ENCODE peak calls at places on chromosomes 1 and 21, in six cellular contexts. J, K, X, W, R and H are unnamed samples.

GRCh38 chr1:108962681-108963051 is 618 bp downstream of the CLCC1 start:
- DNase-seq in J (no peak), K (no peak), X (no peak), W (no peak), R (peak), H (no peak)

GRCh38 chr1:82399093-82399492 is 598.4 kb downstream of the ADGRL2 start:
- DNase-seq in J (no peak), K (no peak), X (no peak), W (no peak), R (no peak), H (no peak)

GRCh38 chr1:195608883-195609282 is 999.4 kb downstream of the KCNT2 start:
- DNase-seq in J (no peak), K (no peak), X (no peak), W (no peak), R (no peak), H (peak)

GRCh38 chr1:182666736-182667135 is 17.7 kb downstream of the RGS8 start:
- DNase-seq in J (no peak), K (no peak), X (no peak), W (no peak), R (no peak), H (no peak)

GRCh38 chr21:42414928-42415769 is 11.4 kb downstream of the UBASH3A start:
- DNase-seq in J (no peak), K (peak), X (peak), W (no peak), R (no peak), H (no peak)

GRCh38 chr1:13829152-13829769 is 129.3 kb downstream of the PRDM2 start:
- DNase-seq in J (no peak), K (no peak), X (peak), W (peak), R (no peak), H (peak)

GRCh38 chr1:32362474-32363313 is at the start of the genes FAM229A and TSSK3:
- DNase-seq in J (no peak), K (no peak), X (no peak), W (no peak), R (no peak), H (no peak)

GRCh38 chr21:35427320-35428040 is 378.4 kb upstream of the RUNX1 start:
- DNase-seq in J (no peak), K (no peak), X (no peak), W (no peak), R (no peak), H (no peak)

GRCh38 chr1:111937147-111937725 is 52.2 kb downstream of the KCND3 start:
- DNase-seq in J (peak), K (no peak), X (no peak), W (no peak), R (no peak), H (no peak)

GRCh38 chr1:248849152-248849551 is 9.7 kb downstream of the ZNF692 start:
- DNase-seq in J (no peak), K (no peak), X (no peak), W (no peak), R (no peak), H (no peak)

GRCh38 chr1:119632836-119633235 is 15.2 kb downstream of the ZNF697 start:
- DNase-seq in J (no peak), K (no peak), X (no peak), W (no peak), R (no peak), H (no peak)

GRCh38 chr1:162335126-162335525 is 41.5 kb downstream of the SPATA46 start:
- DNase-seq in J (no peak), K (no peak), X (no peak), W (no peak), R (no peak), H (no peak)

GRCh38 chr1:108847464-108847863 is 9.4 kb downstream of the AKNAD1 start:
- DNase-seq in J (no peak), K (no peak), X (no peak), W (no peak), R (no peak), H (no peak)

GRCh38 chr1:161953256-161953920 is 70.3 kb downstream of the OLFML2B start:
- DNase-seq in J (no peak), K (no peak), X (no peak), W (no peak), R (no peak), H (no peak)

GRCh38 chr21:17451364-17451869 is 61.4 kb upstream of the CXADR start:
- DNase-seq in J (no peak), K (no peak), X (no peak), W (no peak), R (peak), H (no peak)

GRCh38 chr1:76185207-76185606 is 110.7 kb downstream of the ST6GALNAC3 start:
- DNase-seq in J (no peak), K (no peak), X (no peak), W (no peak), R (no peak), H (no peak)

GRCh38 chr21:44299085-44299457 is 782 bp upstream of the PFKL start:
- DNase-seq in J (no peak), K (no peak), X (no peak), W (no peak), R (no peak), H (peak)

GRCh38 chr1:107450899-107451664 is 310.2 kb downstream of the NTNG1 start:
- DNase-seq in J (no peak), K (no peak), X (no peak), W (no peak), R (no peak), H (no peak)

GRCh38 chr1:228289996-228290881 is 82.4 kb downstream of the OBSCN start:
- DNase-seq in J (no peak), K (peak), X (no peak), W (no peak), R (no peak), H (peak)

GRCh38 chr1:30778156-30778978 is 20.8 kb upstream of the LAPTM5 start:
- DNase-seq in J (no peak), K (peak), X (no peak), W (peak), R (no peak), H (no peak)

GRCh38 chr1:22454476-22455056 is 2.9 kb downstream of the ZBTB40 start:
- DNase-seq in J (no peak), K (no peak), X (no peak), W (peak), R (no peak), H (peak)

GRCh38 chr1:89743788-89744187 is 77.0 kb upstream of the LRRC8D start:
- DNase-seq in J (no peak), K (no peak), X (no peak), W (no peak), R (no peak), H (no peak)

GRCh38 chr1:155977607-155978324 is 581 bp downstream of the ARHGEF2 start:
- DNase-seq in J (no peak), K (peak), X (no peak), W (peak), R (no peak), H (no peak)

DNA sequence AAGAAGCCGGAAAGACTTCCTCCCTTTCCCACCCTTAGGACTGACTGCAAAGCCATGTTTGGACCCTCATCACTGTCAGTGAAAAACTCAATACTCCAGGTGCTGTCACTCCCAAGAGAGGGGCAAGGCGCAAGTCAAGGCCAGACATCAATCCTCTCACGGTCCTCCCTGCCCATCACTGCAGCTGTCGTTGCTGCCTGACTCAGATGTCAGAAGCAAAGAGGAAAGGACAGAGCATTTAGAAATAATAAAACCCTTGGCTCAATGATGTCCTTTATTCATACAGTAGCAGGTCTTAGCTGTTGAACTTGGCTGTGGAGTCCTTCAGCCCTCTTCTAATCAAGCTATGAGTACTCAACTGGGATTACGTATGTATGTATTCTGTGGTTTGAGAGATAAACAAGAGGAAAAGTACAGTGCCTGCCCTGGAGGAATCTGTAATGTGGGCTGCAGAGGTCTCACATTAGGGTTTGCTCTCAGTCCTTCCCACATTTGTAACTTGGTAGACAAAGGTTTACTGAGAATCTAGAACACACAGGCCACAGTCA is 13.5 kb downstream of the SUSD4 start:
- DNase-seq in J (no peak), K (no peak), X (no peak), W (no peak), R (no peak), H (peak)
- TF ChIP-seq JUND in J (no peak), K (no peak), X (no peak), W (no peak), R (no peak), H (no peak)

GRCh38 chr1:36583080-36583479 is 100.4 kb upstream of the CSF3R start:
- DNase-seq in J (no peak), K (no peak), X (no peak), W (no peak), R (no peak), H (no peak)

GRCh38 chr1:36584874-36585759 is 102.4 kb upstream of the CSF3R start:
- DNase-seq in J (no peak), K (no peak), X (no peak), W (no peak), R (no peak), H (no peak)

GRCh38 chr1:36580524-36580923 is 97.8 kb upstream of the CSF3R start:
- DNase-seq in J (no peak), K (no peak), X (no peak), W (no peak), R (no peak), H (no peak)

GRCh38 chr1:36583980-36584805 is 101.5 kb upstream of the CSF3R start:
- DNase-seq in J (no peak), K (no peak), X (no peak), W (no peak), R (no peak), H (no peak)

GRCh38 chr1:36582066-36582755 is 99.5 kb upstream of the CSF3R start:
- DNase-seq in J (no peak), K (no peak), X (no peak), W (no peak), R (no peak), H (no peak)
- TF ChIP-seq JUND in J (no peak), K (no peak), X (no peak), W (no peak), R (no peak), H (no peak)

GRCh38 chr1:151773698-151774097 is 10.4 kb upstream of the MRPL9 start:
- DNase-seq in J (no peak), K (no peak), X (no peak), W (no peak), R (no peak), H (no peak)
- TF ChIP-seq JUND in J (no peak), K (peak), X (no peak), W (no peak), R (no peak), H (no peak)

DNA sequence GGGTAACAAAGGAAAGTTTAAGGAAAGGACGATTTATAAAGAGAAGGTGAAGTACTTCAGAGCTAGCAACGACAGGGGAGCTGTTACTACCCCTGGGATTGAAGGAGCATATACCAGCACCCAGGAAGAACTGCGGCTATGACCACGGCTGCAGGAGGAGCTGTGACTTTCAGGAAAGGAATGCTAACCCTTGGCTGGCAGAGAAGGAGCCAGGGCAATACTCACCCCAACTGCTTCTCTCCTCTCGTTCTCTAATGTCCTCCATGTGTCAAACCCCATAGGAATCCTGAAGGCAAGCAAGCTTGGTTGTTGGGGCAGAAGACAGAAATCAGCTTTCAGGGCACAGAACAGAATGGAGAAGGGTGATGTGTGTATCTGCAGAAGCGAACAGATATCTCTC is 120.5 kb downstream of the TMEM53 start:
- DNase-seq in J (no peak), K (no peak), X (peak), W (no peak), R (no peak), H (peak)
- TF ChIP-seq JUND in J (no peak), K (no peak), X (peak), W (no peak), R (no peak), H (no peak)

GRCh38 chr1:216960716-216961115 is 237.5 kb upstream of the ESRRG start:
- DNase-seq in J (no peak), K (no peak), X (no peak), W (no peak), R (no peak), H (no peak)

GRCh38 chr1:216961516-216961915 is 238.3 kb upstream of the ESRRG start:
- DNase-seq in J (no peak), K (no peak), X (no peak), W (no peak), R (no peak), H (no peak)

GRCh38 chr1:216953495-216953894 is 230.3 kb upstream of the ESRRG start:
- DNase-seq in J (no peak), K (no peak), X (no peak), W (no peak), R (no peak), H (no peak)

DNA sequence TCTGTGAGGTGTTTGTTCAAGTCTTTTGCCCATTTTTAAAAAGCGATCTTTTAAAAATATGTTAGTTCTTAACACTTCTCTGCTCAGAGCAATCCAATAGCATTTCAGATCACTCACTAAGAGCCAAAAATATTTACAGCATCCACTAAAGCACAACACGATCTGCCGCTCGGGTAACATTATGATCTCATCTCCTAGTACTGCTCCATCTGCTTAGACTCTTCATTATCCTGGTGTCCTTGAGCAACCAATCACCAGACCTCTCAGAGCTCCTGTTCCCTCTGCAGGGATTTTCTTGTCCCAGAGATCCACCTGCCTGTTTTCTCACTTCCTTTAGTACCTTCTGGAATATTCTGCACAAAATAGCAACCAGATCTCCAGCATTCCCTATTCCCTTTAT is 235.3 kb upstream of the ESRRG start:
- DNase-seq in J (no peak), K (no peak), X (no peak), W (no peak), R (no peak), H (no peak)
- TF ChIP-seq JUND in J (no peak), K (no peak), X (no peak), W (no peak), R (no peak), H (no peak)

GRCh38 chr1:202631076-202631923 is 79.0 kb downstream of the SYT2 start:
- DNase-seq in J (no peak), K (no peak), X (no peak), W (no peak), R (no peak), H (no peak)

GRCh38 chr1:202630541-202630940 is 79.7 kb downstream of the SYT2 start:
- DNase-seq in J (no peak), K (no peak), X (no peak), W (no peak), R (no peak), H (no peak)

GRCh38 chr1:202627841-202628565 is 82.3 kb downstream of the SYT2 start:
- DNase-seq in J (no peak), K (no peak), X (no peak), W (no peak), R (no peak), H (no peak)

GRCh38 chr1:202625416-202626360 is 84.6 kb downstream of the SYT2 start:
- DNase-seq in J (peak), K (peak), X (peak), W (peak), R (peak), H (peak)

DNA sequence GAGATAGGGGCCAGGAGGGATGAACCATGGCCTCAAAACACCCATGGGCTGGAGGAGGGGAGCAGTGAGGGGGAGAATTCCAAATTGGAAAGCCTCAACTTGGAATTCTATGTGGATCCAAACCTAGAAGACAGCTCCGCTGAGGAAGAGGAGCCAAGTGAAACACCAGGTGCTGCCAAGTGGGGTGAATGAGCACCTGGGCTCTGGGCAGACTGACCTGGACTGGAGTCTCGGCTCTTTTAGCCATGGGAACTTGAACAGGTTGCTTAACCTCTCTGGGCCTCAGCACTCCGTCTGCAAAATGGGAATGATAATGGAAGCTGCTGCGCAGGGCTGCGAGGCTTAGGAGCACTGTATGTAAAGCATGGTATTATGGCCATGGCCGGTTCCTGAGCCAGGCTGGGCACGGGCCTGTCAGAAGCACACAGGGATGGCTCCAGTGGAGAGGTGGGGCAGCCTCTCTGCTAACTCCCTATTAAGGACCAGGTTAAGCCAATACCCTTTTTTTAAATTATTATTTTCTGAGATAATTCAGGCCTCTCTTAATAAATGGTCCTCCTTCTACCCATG is 81.5 kb downstream of the SYT2 start:
- DNase-seq in J (no peak), K (no peak), X (no peak), W (no peak), R (no peak), H (no peak)
- TF ChIP-seq JUND in J (no peak), K (no peak), X (no peak), W (no peak), R (no peak), H (no peak)

DNA sequence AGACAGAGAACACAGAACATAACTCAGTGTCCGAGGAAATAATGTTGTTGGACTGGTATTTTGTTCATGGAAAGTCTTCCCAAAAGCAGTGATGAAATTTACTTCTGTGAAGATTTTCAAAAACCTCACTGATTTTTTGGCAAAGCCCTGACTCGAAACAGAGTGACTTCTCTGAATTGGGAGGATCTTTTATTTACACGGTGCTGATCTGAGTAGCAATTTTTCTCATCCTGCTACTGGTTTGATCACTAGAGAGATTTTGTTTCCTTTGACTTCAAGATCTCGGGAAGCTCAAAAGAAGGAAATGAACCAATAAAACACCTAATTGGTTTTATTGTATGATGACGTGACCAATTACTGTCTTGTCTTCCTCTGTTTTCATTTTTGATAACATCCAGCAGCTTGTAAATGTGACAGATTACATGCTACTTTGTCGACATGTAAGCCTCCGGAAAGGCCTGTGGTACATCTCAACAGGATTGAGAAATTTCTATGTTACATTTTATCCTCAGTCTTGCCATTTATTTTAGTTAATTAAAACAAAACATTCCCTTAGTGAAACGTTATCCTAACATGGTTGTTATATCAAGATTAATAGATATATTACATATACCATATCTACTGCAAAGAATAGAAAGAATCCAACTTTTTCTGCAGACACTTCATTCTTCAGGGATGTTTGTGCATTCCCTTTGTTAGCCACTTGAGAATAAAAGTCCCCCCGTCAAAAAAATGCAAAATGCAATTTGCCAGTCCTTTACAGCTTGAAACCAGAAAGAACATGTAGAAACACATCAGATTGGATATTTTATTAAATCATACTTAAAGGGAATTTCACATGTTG is 42.8 kb upstream of the IFI44L start:
- DNase-seq in J (no peak), K (no peak), X (no peak), W (peak), R (no peak), H (no peak)
- TF ChIP-seq JUND in J (no peak), K (no peak), X (no peak), W (peak), R (no peak), H (no peak)

DNA sequence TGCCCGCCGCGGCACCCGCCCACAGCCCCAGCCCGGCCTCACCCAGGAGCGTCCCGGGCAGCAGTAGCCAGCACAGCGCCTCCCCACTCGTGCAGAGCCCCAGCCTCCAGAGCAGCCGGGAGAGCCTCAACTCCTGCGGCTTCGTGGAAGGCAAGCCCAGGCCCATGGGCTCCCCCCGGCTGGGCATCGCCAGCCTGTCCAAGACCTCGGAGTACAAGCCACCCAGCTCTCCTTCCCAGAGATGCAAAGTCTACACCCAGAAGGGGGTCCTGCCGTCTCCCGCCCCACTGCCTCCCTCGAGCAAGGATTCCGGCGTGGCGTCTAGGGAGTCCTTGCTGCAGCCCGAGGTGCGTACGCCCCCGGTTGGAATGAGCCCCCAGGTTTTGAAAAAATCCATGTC is 531.2 kb downstream of the KIF26B start:
- DNase-seq in J (no peak), K (no peak), X (no peak), W (no peak), R (no peak), H (no peak)
- TF ChIP-seq JUND in J (no peak), K (no peak), X (no peak), W (no peak), R (no peak), H (no peak)